ENCODE peak calls at places on chromosomes 13 and 19, in four cellular contexts. One of them, this sample, is unnamed.
A peak's percentile ranks its signal among the peaks of the same experiment; 100 is the strongest.

GRCh38 chr13:96020155-96020575 is 33.0 kb downstream of the UGGT2 start:
- DNase-seq in GM23248: peak; percentile 73
- DNase-seq in neural progenitor cell: peak; percentile 79
- DNase-seq in GM23338: peak; percentile 74
- DNase-seq in this sample: peak; percentile 69

GRCh38 chr13:38262211-38262610 is 87.4 kb upstream of the UFM1 start:
- DNase-seq in GM23338: no peak
- DNase-seq in neural progenitor cell: no peak
- DNase-seq in GM23248: peak; percentile 68
- DNase-seq in this sample: no peak

GRCh38 chr13:109844396-109844795 is 58.0 kb upstream of the IRS2 start:
- DNase-seq in neural progenitor cell: no peak
- DNase-seq in GM23248: peak; percentile 52
- DNase-seq in GM23338: peak; percentile 10
- DNase-seq in this sample: peak; percentile 74

GRCh38 chr13:31036717-31037116 is 104.3 kb downstream of the TEX26 start:
- DNase-seq in GM23248: no peak
- DNase-seq in neural progenitor cell: no peak
- DNase-seq in GM23338: no peak
- DNase-seq in this sample: no peak

GRCh38 chr19:41698746-41699230 is 9.6 kb upstream of the CEACAM5 start:
- DNase-seq in GM23248: no peak
- DNase-seq in neural progenitor cell: no peak
- DNase-seq in GM23338: no peak
- DNase-seq in this sample: no peak

GRCh38 chr19:57815247-57816075 is 748 bp upstream of the ZNF552 start:
- DNase-seq in GM23248: no peak
- DNase-seq in neural progenitor cell: no peak
- DNase-seq in GM23338: no peak
- DNase-seq in this sample: no peak

GRCh38 chr19:16266586-16266942 is 58.1 kb upstream of the KLF2 start:
- DNase-seq in neural progenitor cell: no peak
- DNase-seq in GM23248: no peak
- DNase-seq in GM23338: no peak
- DNase-seq in this sample: no peak

GRCh38 chr13:39565036-39565949 is 37.7 kb downstream of the LHFPL6 start:
- DNase-seq in neural progenitor cell: peak; percentile 19
- DNase-seq in GM23248: peak; percentile 93
- DNase-seq in GM23338: peak; percentile 82
- DNase-seq in this sample: peak; percentile 82

GRCh38 chr19:28396259-28396940 is 816.6 kb downstream of the UQCRFS1 start:
- DNase-seq in GM23248: no peak
- DNase-seq in GM23338: peak; percentile 49
- DNase-seq in neural progenitor cell: peak; percentile 51
- DNase-seq in this sample: no peak

GRCh38 chr13:73336789-73337188 is 278.0 kb downstream of the KLF5 start:
- DNase-seq in neural progenitor cell: no peak
- DNase-seq in GM23338: peak; percentile 5
- DNase-seq in GM23248: no peak
- DNase-seq in this sample: peak; percentile 93

GRCh38 chr13:27967736-27968315 is 1.3 kb downstream of the CDX2 start:
- DNase-seq in GM23338: peak; percentile 49
- DNase-seq in neural progenitor cell: peak; percentile 47
- DNase-seq in GM23248: no peak
- DNase-seq in this sample: no peak

GRCh38 chr13:20353973-20354372 is 121.9 kb upstream of the GJB6 start:
- DNase-seq in neural progenitor cell: no peak
- DNase-seq in GM23248: peak; percentile 81
- DNase-seq in GM23338: no peak
- DNase-seq in this sample: peak; percentile 74

GRCh38 chr13:46516624-46517318 is 36.2 kb upstream of the LRCH1 start:
- DNase-seq in GM23248: no peak
- DNase-seq in GM23338: peak; percentile 16
- DNase-seq in neural progenitor cell: peak; percentile 47
- DNase-seq in this sample: no peak

GRCh38 chr19:31270897-31271568 is 78.2 kb downstream of the TSHZ3 start:
- DNase-seq in GM23248: peak; percentile 79
- DNase-seq in neural progenitor cell: no peak
- DNase-seq in GM23338: no peak
- DNase-seq in this sample: no peak

GRCh38 chr19:43754562-43755255 is at the start of gene SMG9:
- DNase-seq in GM23338: peak; percentile 97
- DNase-seq in GM23248: peak; percentile 99
- DNase-seq in neural progenitor cell: peak; percentile 100
- DNase-seq in this sample: peak; percentile 95

GRCh38 chr19:43752287-43752875 is 2.4 kb downstream of the SMG9 start:
- DNase-seq in GM23248: no peak
- DNase-seq in neural progenitor cell: no peak
- DNase-seq in GM23338: no peak
- DNase-seq in this sample: no peak

GRCh38 chr19:43751466-43752220 is 3.1 kb downstream of the SMG9 start:
- DNase-seq in neural progenitor cell: no peak
- DNase-seq in GM23248: peak; percentile 77
- DNase-seq in GM23338: no peak
- DNase-seq in this sample: peak; percentile 34

GRCh38 chr19:43755256-43755801 is 567 bp upstream of the SMG9 start:
- DNase-seq in GM23338: peak; percentile 61
- DNase-seq in GM23248: peak; percentile 67
- DNase-seq in neural progenitor cell: peak; percentile 77
- DNase-seq in this sample: peak; percentile 69

DNA sequence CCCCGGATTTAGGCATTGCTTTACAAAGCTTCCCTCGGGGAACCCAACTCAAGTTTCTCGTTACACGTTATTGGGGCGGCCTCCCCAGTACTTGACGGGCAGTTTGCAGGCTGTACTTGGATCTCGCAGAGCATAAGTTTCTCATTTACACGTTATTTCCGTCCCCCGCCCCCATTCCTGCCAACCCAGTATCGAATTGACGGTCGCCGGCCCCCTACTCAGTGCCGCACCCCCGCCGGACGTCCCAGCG is 525 bp downstream of the SMG9 start:
- DNase-seq in GM23338: no peak
- DNase-seq in GM23248: no peak
- DNase-seq in neural progenitor cell: no peak
- DNase-seq in this sample: no peak
- H3F3A ChIP-seq in GM23338: peaks cover 6% of the 10 kb centered on the region
- H3F3A ChIP-seq in GM23248: peaks cover 65% of the 10 kb centered on the region
- H3F3A ChIP-seq in neural progenitor cell: peaks cover 9% of the 10 kb centered on the region
- H3F3A ChIP-seq in this sample: peaks cover 3% of the 10 kb centered on the region

GRCh38 chr19:53785196-53785889 is 38.8 kb downstream of the NLRP12 start:
- DNase-seq in GM23338: peak; percentile 86
- DNase-seq in GM23248: no peak
- DNase-seq in neural progenitor cell: no peak
- DNase-seq in this sample: no peak

GRCh38 chr19:53786744-53787143 is 37.4 kb downstream of the NLRP12 start:
- DNase-seq in neural progenitor cell: no peak
- DNase-seq in GM23248: no peak
- DNase-seq in GM23338: no peak
- DNase-seq in this sample: no peak

GRCh38 chr19:53795019-53795418 is 29.1 kb downstream of the NLRP12 start:
- DNase-seq in neural progenitor cell: no peak
- DNase-seq in GM23248: no peak
- DNase-seq in GM23338: no peak
- DNase-seq in this sample: no peak

GRCh38 chr19:53792721-53793433 is 31.2 kb downstream of the NLRP12 start:
- DNase-seq in GM23338: peak; percentile 96
- DNase-seq in neural progenitor cell: peak; percentile 92
- DNase-seq in GM23248: peak; percentile 93
- DNase-seq in this sample: peak; percentile 96

GRCh38 chr19:53789708-53790678 is 34.1 kb downstream of the NLRP12 start:
- DNase-seq in GM23338: no peak
- DNase-seq in neural progenitor cell: no peak
- DNase-seq in GM23248: no peak
- DNase-seq in this sample: no peak
- H3K27ac ChIP-seq in GM23338: peak overlapping the region; percentile 67
- H3K27ac ChIP-seq in neural progenitor cell: no peak overlapping the region
- H3K27ac ChIP-seq in GM23248: no peak overlapping the region
- H3K27ac ChIP-seq in this sample: no peak overlapping the region

GRCh38 chr13:114063545-114064515 is 68.6 kb downstream of the RASA3 start:
- DNase-seq in GM23248: peak; percentile 89
- DNase-seq in neural progenitor cell: peak; percentile 38
- DNase-seq in GM23338: no peak
- DNase-seq in this sample: peak; percentile 22
- H3F3A ChIP-seq in GM23248: peaks cover 52% of the 10 kb centered on the region
- H3F3A ChIP-seq in neural progenitor cell: peaks cover 27% of the 10 kb centered on the region
- H3F3A ChIP-seq in GM23338: peaks cover 6% of the 10 kb centered on the region
- H3F3A ChIP-seq in this sample: no peaks in the 10 kb centered on the region

DNA sequence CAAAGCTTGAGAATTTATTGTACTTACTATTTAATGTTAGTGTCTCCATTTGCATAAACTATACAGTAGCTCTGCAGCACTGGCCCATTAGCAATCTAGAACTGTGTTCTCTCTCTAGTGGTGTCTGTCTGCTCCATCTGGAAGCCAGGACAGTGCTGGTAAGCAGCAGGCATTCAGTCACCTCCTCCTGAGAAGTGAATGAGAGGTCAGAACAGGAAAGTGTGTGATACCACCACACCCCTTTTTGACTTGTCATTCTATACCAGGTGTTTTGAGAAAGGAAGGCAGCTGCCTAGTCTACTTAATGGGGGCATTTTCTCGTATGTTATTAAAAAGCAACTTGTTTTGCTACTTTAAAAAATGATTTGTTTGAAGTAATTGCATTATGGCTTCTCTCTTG is 3.9 kb downstream of the COG3 start:
- DNase-seq in GM23338: peak; percentile 11
- DNase-seq in neural progenitor cell: no peak
- DNase-seq in GM23248: peak; percentile 17
- DNase-seq in this sample: no peak
- H3K27ac ChIP-seq in GM23338: no peak overlapping the region
- H3K27ac ChIP-seq in neural progenitor cell: no peak overlapping the region
- H3K27ac ChIP-seq in GM23248: no peak overlapping the region
- H3K27ac ChIP-seq in this sample: no peak overlapping the region

DNA sequence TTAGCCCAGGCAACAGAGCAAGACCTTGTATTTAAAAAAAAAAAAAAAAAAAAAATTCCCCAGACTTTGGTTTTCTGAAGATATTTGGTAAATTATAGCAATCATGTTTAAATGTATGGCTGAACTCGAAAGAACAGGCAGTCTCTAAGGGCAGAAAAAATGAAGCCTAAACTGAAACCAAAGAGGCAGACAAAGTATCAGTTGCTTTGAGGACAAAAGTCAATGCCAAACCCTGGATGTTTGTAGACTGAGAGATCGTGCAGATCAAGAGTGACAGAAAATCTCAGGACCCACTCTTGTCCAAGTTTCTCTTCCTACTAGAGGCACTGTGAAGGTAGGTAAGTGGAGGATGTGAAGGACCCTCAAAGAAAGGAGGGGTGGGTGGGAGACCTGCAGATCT is 11.0 kb upstream of the SLC7A9 start:
- DNase-seq in GM23338: no peak
- DNase-seq in neural progenitor cell: no peak
- DNase-seq in GM23248: no peak
- DNase-seq in this sample: no peak
- H3F3A ChIP-seq in GM23338: no peaks in the 10 kb centered on the region
- H3F3A ChIP-seq in neural progenitor cell: no peaks in the 10 kb centered on the region
- H3F3A ChIP-seq in GM23248: no peaks in the 10 kb centered on the region
- H3F3A ChIP-seq in this sample: no peaks in the 10 kb centered on the region

DNA sequence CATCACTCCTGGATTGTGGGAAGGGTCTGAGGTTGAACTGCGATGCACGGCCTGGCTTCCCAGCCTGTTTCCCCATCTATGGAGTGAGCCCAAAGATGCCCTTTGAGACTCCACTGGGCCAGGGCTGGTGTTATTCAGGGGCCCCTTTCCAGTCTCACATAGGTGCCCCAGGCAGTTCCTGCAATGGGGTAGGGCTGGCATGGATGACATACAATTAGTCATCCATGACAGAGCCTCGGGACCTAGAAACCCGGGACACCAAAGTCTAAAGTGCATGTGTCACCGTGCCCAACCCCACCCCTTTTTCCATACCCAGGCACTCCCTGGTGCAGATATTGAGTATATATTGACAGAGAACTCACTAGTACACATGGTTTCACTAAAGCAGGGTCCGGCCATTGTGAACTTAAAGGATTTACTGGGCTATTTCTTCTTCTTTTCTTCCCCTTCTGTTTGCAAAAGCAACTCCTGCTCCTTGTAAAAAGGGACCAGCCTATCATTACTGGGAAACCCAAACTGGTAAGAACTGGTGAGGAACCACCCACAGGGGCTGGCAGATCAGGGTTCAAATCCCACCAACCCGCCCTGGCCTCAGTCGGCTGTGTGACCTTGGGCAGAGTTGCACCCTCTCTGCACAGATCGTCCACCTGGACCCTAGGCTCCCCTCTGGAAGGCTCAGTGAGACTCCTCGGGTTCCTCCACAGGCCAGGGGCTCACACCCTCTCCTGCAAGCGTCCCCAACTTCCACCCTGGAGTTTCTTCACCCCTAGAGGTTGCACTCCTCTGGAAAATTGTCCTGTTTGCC is 2.7 kb downstream of the B3GNT3 start:
- DNase-seq in GM23248: peak; percentile 83
- DNase-seq in GM23338: no peak
- DNase-seq in neural progenitor cell: peak; percentile 1
- DNase-seq in this sample: peak; percentile 98
- H3K27ac ChIP-seq in GM23248: no peak overlapping the region
- H3K27ac ChIP-seq in GM23338: no peak overlapping the region
- H3K27ac ChIP-seq in neural progenitor cell: no peak overlapping the region
- H3K27ac ChIP-seq in this sample: peak overlapping the region; percentile 99

DNA sequence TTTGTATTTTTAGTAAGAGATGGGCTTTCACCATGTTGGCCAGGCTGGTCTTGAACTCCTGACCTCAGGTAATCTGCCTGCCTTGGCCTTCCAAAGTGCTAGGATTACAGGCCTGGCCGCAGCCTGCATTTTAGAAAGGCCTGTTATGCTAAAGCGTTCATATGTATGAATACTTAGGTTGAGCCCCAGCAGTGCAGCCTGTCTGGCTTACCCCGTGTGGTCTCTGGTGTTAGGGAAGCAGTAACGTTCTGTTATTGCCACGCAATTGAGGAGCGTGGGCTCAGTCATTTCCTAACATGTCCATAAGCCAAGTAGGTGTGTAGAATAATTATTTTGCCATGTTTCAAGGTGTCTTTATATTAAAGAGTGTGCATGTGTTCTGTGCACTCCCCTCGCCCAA is 14.3 kb downstream of the HNRNPM start:
- DNase-seq in GM23338: no peak
- DNase-seq in neural progenitor cell: no peak
- DNase-seq in GM23248: no peak
- DNase-seq in this sample: no peak
- H3F3A ChIP-seq in GM23338: peaks cover 14% of the 10 kb centered on the region
- H3F3A ChIP-seq in neural progenitor cell: peaks cover 24% of the 10 kb centered on the region
- H3F3A ChIP-seq in GM23248: peaks cover 51% of the 10 kb centered on the region
- H3F3A ChIP-seq in this sample: peaks cover 9% of the 10 kb centered on the region

GRCh38 chr13:94707400-94708021 is 4.8 kb downstream of the SOX21 start:
- DNase-seq in GM23248: no peak
- DNase-seq in neural progenitor cell: peak; percentile 88
- DNase-seq in GM23338: peak; percentile 70
- DNase-seq in this sample: no peak
- H3K27ac ChIP-seq in GM23248: no peak overlapping the region
- H3K27ac ChIP-seq in neural progenitor cell: peak overlapping the region; percentile 100
- H3K27ac ChIP-seq in GM23338: peak overlapping the region; percentile 86
- H3K27ac ChIP-seq in this sample: no peak overlapping the region

GRCh38 chr19:18438331-18439024 is 545 bp upstream of the ISYNA1 start:
- DNase-seq in GM23338: peak; percentile 64
- DNase-seq in GM23248: peak; percentile 41
- DNase-seq in neural progenitor cell: peak; percentile 73
- DNase-seq in this sample: no peak
- H3F3A ChIP-seq in GM23338: peaks cover 30% of the 10 kb centered on the region
- H3F3A ChIP-seq in GM23248: peaks cover 23% of the 10 kb centered on the region
- H3F3A ChIP-seq in neural progenitor cell: peaks cover 67% of the 10 kb centered on the region
- H3F3A ChIP-seq in this sample: no peaks in the 10 kb centered on the region